ENCODE peak calls at places on chromosomes 4 and X, in ten cellular contexts. One of them, this sample, is unnamed.

GRCh38 chr4:31674313-31674947 is 954.3 kb downstream of the PCDH7 start:
- DNase-seq in transverse colon: no peak
- DNase-seq in H1: no peak
- DNase-seq in neural crest cell: peak; percentile 4
- DNase-seq in progenitor cell of endocrine pancreas: no peak
- DNase-seq in RWPE1: peak; percentile 16
- DNase-seq in A549: no peak
- DNase-seq in kidney epithelial cell: no peak
- DNase-seq in pancreas: no peak
- DNase-seq in GM23338: peak; percentile 68
- DNase-seq in this sample: no peak

GRCh38 chr4:4762909-4763814 is 96.3 kb upstream of the MSX1 start:
- DNase-seq in pancreas: no peak
- DNase-seq in transverse colon: no peak
- DNase-seq in neural crest cell: no peak
- DNase-seq in progenitor cell of endocrine pancreas: no peak
- DNase-seq in kidney epithelial cell: peak; percentile 2
- DNase-seq in A549: peak; percentile 8
- DNase-seq in H1: no peak
- DNase-seq in GM23338: peak; percentile 59
- DNase-seq in RWPE1: peak; percentile 19
- DNase-seq in this sample: no peak

GRCh38 chr4:19349416-19349815 is 902.3 kb upstream of the SLIT2 start:
- DNase-seq in H1: no peak
- DNase-seq in transverse colon: no peak
- DNase-seq in pancreas: no peak
- DNase-seq in A549: no peak
- DNase-seq in kidney epithelial cell: no peak
- DNase-seq in progenitor cell of endocrine pancreas: no peak
- DNase-seq in GM23338: no peak
- DNase-seq in RWPE1: no peak
- DNase-seq in neural crest cell: no peak
- DNase-seq in this sample: no peak

GRCh38 chrX:55111578-55112254 is 22.9 kb downstream of the PAGE2 start:
- DNase-seq in kidney epithelial cell: no peak
- DNase-seq in transverse colon: no peak
- DNase-seq in neural crest cell: no peak
- DNase-seq in pancreas: no peak
- DNase-seq in A549: no peak
- DNase-seq in progenitor cell of endocrine pancreas: no peak
- DNase-seq in GM23338: no peak
- DNase-seq in RWPE1: no peak
- DNase-seq in H1: no peak
- DNase-seq in this sample: no peak

GRCh38 chr4:110196871-110197420 is 1.5 kb downstream of the ELOVL6 start:
- DNase-seq in transverse colon: peak; percentile 63
- DNase-seq in RWPE1: peak; percentile 45
- DNase-seq in neural crest cell: peak; percentile 46
- DNase-seq in A549: peak; percentile 31
- DNase-seq in kidney epithelial cell: no peak
- DNase-seq in progenitor cell of endocrine pancreas: no peak
- DNase-seq in H1: no peak
- DNase-seq in pancreas: no peak
- DNase-seq in GM23338: peak; percentile 79
- DNase-seq in this sample: no peak

GRCh38 chr4:145170209-145170608 is 10.2 kb downstream of the OTUD4 start:
- DNase-seq in H1: no peak
- DNase-seq in GM23338: no peak
- DNase-seq in progenitor cell of endocrine pancreas: no peak
- DNase-seq in kidney epithelial cell: no peak
- DNase-seq in A549: no peak
- DNase-seq in transverse colon: no peak
- DNase-seq in RWPE1: no peak
- DNase-seq in neural crest cell: no peak
- DNase-seq in pancreas: no peak
- DNase-seq in this sample: no peak

GRCh38 chr4:110632506-110633357 is 9.9 kb upstream of the PITX2 start:
- DNase-seq in transverse colon: no peak
- DNase-seq in GM23338: peak; percentile 65
- DNase-seq in neural crest cell: peak; percentile 10
- DNase-seq in progenitor cell of endocrine pancreas: no peak
- DNase-seq in pancreas: no peak
- DNase-seq in RWPE1: no peak
- DNase-seq in H1: no peak
- DNase-seq in kidney epithelial cell: no peak
- DNase-seq in A549: no peak
- DNase-seq in this sample: no peak

GRCh38 chr4:126404549-126404948 is 1089.8 kb downstream of the FAT4 start:
- DNase-seq in kidney epithelial cell: no peak
- DNase-seq in GM23338: no peak
- DNase-seq in H1: no peak
- DNase-seq in progenitor cell of endocrine pancreas: no peak
- DNase-seq in RWPE1: peak; percentile 1
- DNase-seq in A549: no peak
- DNase-seq in neural crest cell: no peak
- DNase-seq in pancreas: no peak
- DNase-seq in transverse colon: no peak
- DNase-seq in this sample: no peak

GRCh38 chr4:89248879-89249281 is 58.7 kb downstream of the GPRIN3 start:
- DNase-seq in transverse colon: no peak
- DNase-seq in pancreas: peak; percentile 81
- DNase-seq in A549: no peak
- DNase-seq in kidney epithelial cell: no peak
- DNase-seq in neural crest cell: no peak
- DNase-seq in GM23338: no peak
- DNase-seq in RWPE1: no peak
- DNase-seq in progenitor cell of endocrine pancreas: no peak
- DNase-seq in H1: no peak
- DNase-seq in this sample: no peak

GRCh38 chrX:115642895-115643530 is 82.0 kb downstream of the PLS3 start:
- DNase-seq in A549: peak; percentile 9
- DNase-seq in pancreas: no peak
- DNase-seq in transverse colon: peak; percentile 14
- DNase-seq in RWPE1: peak; percentile 11
- DNase-seq in H1: no peak
- DNase-seq in progenitor cell of endocrine pancreas: peak; percentile 17
- DNase-seq in GM23338: peak; percentile 34
- DNase-seq in neural crest cell: peak; percentile 60
- DNase-seq in kidney epithelial cell: no peak
- DNase-seq in this sample: no peak
- TF ChIP-seq CTCF in A549: peak; percentile 76
- TF ChIP-seq CTCF in pancreas: peak; percentile 99
- TF ChIP-seq CTCF in transverse colon: peak; percentile 81
- TF ChIP-seq CTCF in RWPE1: peak; percentile 78
- TF ChIP-seq CTCF in H1: peak; percentile 64
- TF ChIP-seq CTCF in progenitor cell of endocrine pancreas: peak; percentile 99
- TF ChIP-seq CTCF in GM23338: peak; percentile 67
- TF ChIP-seq CTCF in neural crest cell: peak; percentile 99
- TF ChIP-seq CTCF in kidney epithelial cell: peak; percentile 84
- TF ChIP-seq CTCF in this sample: peak; percentile 81

DNA sequence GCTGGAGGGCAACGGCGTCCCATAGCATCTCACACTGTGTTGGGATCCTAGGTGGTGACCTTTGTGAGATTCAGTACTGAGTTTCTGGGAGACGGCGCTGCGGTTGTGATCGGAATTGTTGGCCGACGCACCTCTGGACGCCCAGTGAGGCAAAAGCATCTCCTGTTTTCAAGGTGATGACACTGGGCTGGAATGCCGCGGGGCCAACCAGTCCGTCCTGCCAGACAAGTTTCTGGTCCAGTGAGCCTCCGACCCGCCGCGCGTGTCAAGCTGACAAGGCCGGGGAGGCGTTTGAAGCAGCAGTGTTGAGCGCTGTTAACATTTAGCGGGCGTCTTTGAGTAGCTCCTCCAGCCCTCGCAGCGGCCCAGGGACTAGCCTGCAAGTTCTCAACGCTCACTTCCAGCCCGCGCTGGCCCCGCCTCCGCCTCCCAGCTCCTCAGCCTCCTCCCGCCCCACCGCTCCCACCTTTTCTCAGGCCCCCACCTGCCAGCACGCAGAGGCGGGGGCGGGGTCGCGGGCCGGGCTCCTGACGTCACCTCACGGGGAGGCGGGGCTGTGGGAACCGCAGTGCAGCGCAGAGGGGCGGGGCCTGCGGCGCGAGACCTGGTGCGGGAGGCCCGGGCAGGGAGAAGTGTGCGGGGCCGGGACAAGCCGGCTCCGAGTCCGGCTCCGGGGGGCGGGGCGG is 482 bp upstream of the CDS1 start:
- DNase-seq in kidney epithelial cell: no peak
- DNase-seq in transverse colon: peak; percentile 97
- DNase-seq in RWPE1: peak; percentile 95
- DNase-seq in H1: peak; percentile 84
- DNase-seq in A549: peak; percentile 68
- DNase-seq in pancreas: peak; percentile 97
- DNase-seq in neural crest cell: peak; percentile 80
- DNase-seq in progenitor cell of endocrine pancreas: peak; percentile 99
- DNase-seq in GM23338: peak; percentile 97
- DNase-seq in this sample: peak; percentile 79
- TF ChIP-seq CTCF in kidney epithelial cell: no peak
- TF ChIP-seq CTCF in transverse colon: peak; percentile 19
- TF ChIP-seq CTCF in RWPE1: no peak
- TF ChIP-seq CTCF in H1: no peak
- TF ChIP-seq CTCF in A549: no peak
- TF ChIP-seq CTCF in pancreas: no peak
- TF ChIP-seq CTCF in neural crest cell: no peak
- TF ChIP-seq CTCF in progenitor cell of endocrine pancreas: no peak
- TF ChIP-seq CTCF in GM23338: no peak
- TF ChIP-seq CTCF in this sample: no peak

GRCh38 chrX:29478336-29479069 is 736.9 kb upstream of the MAGEB2 start:
- DNase-seq in H1: peak; percentile 1
- DNase-seq in pancreas: no peak
- DNase-seq in kidney epithelial cell: no peak
- DNase-seq in A549: peak; percentile 25
- DNase-seq in transverse colon: peak; percentile 16
- DNase-seq in RWPE1: peak; percentile 6
- DNase-seq in neural crest cell: peak; percentile 23
- DNase-seq in progenitor cell of endocrine pancreas: no peak
- DNase-seq in GM23338: peak; percentile 60
- DNase-seq in this sample: no peak
- TF ChIP-seq CTCF in H1: peak; percentile 49
- TF ChIP-seq CTCF in pancreas: peak; percentile 38
- TF ChIP-seq CTCF in kidney epithelial cell: peak; percentile 60
- TF ChIP-seq CTCF in A549: peak; percentile 63
- TF ChIP-seq CTCF in transverse colon: peak; percentile 38
- TF ChIP-seq CTCF in RWPE1: peak; percentile 13
- TF ChIP-seq CTCF in neural crest cell: peak; percentile 83
- TF ChIP-seq CTCF in progenitor cell of endocrine pancreas: peak; percentile 78
- TF ChIP-seq CTCF in GM23338: peak; percentile 74
- TF ChIP-seq CTCF in this sample: peak; percentile 53

DNA sequence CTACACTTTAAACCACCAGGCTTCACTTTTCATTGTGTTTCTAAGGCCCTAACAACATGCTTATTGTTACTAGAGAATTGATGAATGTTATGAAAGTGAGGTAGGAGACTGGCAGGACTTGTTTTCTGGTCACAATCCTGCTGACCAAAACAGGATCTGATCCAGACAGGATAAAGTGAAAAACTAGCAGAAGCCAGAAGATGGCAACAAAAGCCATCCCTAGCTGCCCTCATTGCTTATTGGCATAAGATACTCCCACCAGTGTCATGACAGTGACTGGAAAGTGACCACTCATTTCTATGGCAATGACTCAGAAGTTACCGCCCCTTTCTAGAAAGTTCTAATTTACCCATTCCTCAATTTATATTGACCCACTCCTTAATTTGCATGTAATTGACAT is 29.9 kb upstream of the FGG start:
- DNase-seq in neural crest cell: no peak
- DNase-seq in RWPE1: no peak
- DNase-seq in transverse colon: no peak
- DNase-seq in H1: no peak
- DNase-seq in GM23338: peak; percentile 27
- DNase-seq in progenitor cell of endocrine pancreas: no peak
- DNase-seq in kidney epithelial cell: no peak
- DNase-seq in A549: no peak
- DNase-seq in pancreas: no peak
- DNase-seq in this sample: no peak
- TF ChIP-seq CTCF in neural crest cell: no peak
- TF ChIP-seq CTCF in RWPE1: no peak
- TF ChIP-seq CTCF in transverse colon: no peak
- TF ChIP-seq CTCF in H1: peak; percentile 36
- TF ChIP-seq CTCF in GM23338: peak; percentile 71
- TF ChIP-seq CTCF in progenitor cell of endocrine pancreas: no peak
- TF ChIP-seq CTCF in kidney epithelial cell: no peak
- TF ChIP-seq CTCF in A549: no peak
- TF ChIP-seq CTCF in pancreas: no peak
- TF ChIP-seq CTCF in this sample: no peak

GRCh38 chr4:178356725-178357124 is 914.5 kb upstream of the AGA start:
- DNase-seq in A549: no peak
- DNase-seq in neural crest cell: no peak
- DNase-seq in transverse colon: no peak
- DNase-seq in pancreas: no peak
- DNase-seq in RWPE1: no peak
- DNase-seq in progenitor cell of endocrine pancreas: no peak
- DNase-seq in kidney epithelial cell: no peak
- DNase-seq in GM23338: peak; percentile 37
- DNase-seq in H1: no peak
- DNase-seq in this sample: no peak
- TF ChIP-seq CTCF in A549: no peak
- TF ChIP-seq CTCF in neural crest cell: no peak
- TF ChIP-seq CTCF in transverse colon: no peak
- TF ChIP-seq CTCF in pancreas: no peak
- TF ChIP-seq CTCF in RWPE1: no peak
- TF ChIP-seq CTCF in progenitor cell of endocrine pancreas: no peak
- TF ChIP-seq CTCF in kidney epithelial cell: no peak
- TF ChIP-seq CTCF in GM23338: peak; percentile 62
- TF ChIP-seq CTCF in H1: peak; percentile 44
- TF ChIP-seq CTCF in this sample: no peak

DNA sequence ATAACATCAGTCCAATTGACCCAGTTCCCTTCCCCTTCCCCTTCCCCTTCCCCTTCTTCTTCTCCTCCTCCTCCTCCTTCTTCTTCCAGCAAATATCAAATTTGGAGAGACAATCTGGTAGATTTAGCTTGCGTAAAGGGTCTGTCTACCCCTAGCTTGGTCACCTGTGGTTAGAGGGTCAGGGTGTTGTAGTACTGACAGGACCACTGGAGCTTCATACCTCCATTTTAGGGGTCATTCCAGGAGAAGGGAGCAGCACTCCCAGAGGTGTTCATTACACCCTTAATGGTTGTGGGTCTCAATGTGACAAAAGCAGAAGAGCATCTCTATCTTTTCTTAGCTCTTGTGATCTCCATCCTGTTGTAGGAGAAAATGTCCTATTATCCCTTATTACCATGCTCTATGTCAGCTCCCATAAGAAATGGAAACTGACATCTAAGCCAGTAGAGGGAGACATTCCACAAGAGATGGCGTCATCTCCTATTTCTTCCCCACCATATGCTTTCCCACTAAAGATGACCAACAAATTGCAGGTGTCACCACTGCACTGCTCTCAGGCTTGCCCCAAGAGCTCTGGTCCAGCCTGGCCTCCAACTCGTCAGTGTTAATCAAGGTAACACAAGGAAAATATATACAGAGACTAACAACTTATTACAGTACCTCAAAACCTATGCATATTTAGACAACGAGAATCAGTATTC is 3.5 kb upstream of the FGB start:
- DNase-seq in GM23338: peak; percentile 80
- DNase-seq in transverse colon: no peak
- DNase-seq in pancreas: no peak
- DNase-seq in RWPE1: peak; percentile 57
- DNase-seq in A549: peak; percentile 30
- DNase-seq in progenitor cell of endocrine pancreas: no peak
- DNase-seq in H1: peak; percentile 9
- DNase-seq in neural crest cell: no peak
- DNase-seq in kidney epithelial cell: no peak
- DNase-seq in this sample: no peak
- TF ChIP-seq CTCF in GM23338: peak; percentile 96
- TF ChIP-seq CTCF in transverse colon: peak; percentile 58
- TF ChIP-seq CTCF in pancreas: peak; percentile 40
- TF ChIP-seq CTCF in RWPE1: peak; percentile 52
- TF ChIP-seq CTCF in A549: peak; percentile 81
- TF ChIP-seq CTCF in progenitor cell of endocrine pancreas: peak; percentile 77
- TF ChIP-seq CTCF in H1: peak; percentile 85
- TF ChIP-seq CTCF in neural crest cell: peak; percentile 77
- TF ChIP-seq CTCF in kidney epithelial cell: peak; percentile 60
- TF ChIP-seq CTCF in this sample: peak; percentile 47

GRCh38 chrX:116657071-116657470 is 194.3 kb upstream of the CT83 start:
- DNase-seq in transverse colon: no peak
- DNase-seq in A549: no peak
- DNase-seq in H1: no peak
- DNase-seq in kidney epithelial cell: no peak
- DNase-seq in progenitor cell of endocrine pancreas: no peak
- DNase-seq in neural crest cell: no peak
- DNase-seq in pancreas: no peak
- DNase-seq in GM23338: no peak
- DNase-seq in RWPE1: peak; percentile 0
- DNase-seq in this sample: no peak
- TF ChIP-seq CTCF in transverse colon: no peak
- TF ChIP-seq CTCF in A549: no peak
- TF ChIP-seq CTCF in H1: no peak
- TF ChIP-seq CTCF in kidney epithelial cell: no peak
- TF ChIP-seq CTCF in progenitor cell of endocrine pancreas: no peak
- TF ChIP-seq CTCF in neural crest cell: peak; percentile 28
- TF ChIP-seq CTCF in pancreas: no peak
- TF ChIP-seq CTCF in GM23338: no peak
- TF ChIP-seq CTCF in RWPE1: no peak
- TF ChIP-seq CTCF in this sample: no peak